ENCODE peak calls at places on chromosomes 12 and 14, in seven cellular contexts. V is choroid plexus epithelial cell, X is RWPE1, C is uterus, I is A549, K is GM23338, P is psoas muscle. G is an unnamed sample.

GRCh38 chr12:92259852-92260251 is 114.2 kb upstream of the BTG1 start:
- DNase-seq in V (peak), X (no peak), C (no peak), I (no peak), K (no peak), P (no peak), G (no peak)

GRCh38 chr12:131103614-131104463 is 150.1 kb downstream of the ADGRD1 start:
- DNase-seq in V (no peak), X (no peak), C (peak), I (no peak), K (no peak), P (peak), G (no peak)

GRCh38 chr14:85165091-85165490 is 364.9 kb upstream of the FLRT2 start:
- DNase-seq in V (peak), X (no peak), C (peak), I (peak), K (peak), P (no peak), G (no peak)

GRCh38 chr14:59275668-59276067 is 87.2 kb downstream of the DAAM1 start:
- DNase-seq in V (peak), X (peak), C (no peak), I (peak), K (no peak), P (no peak), G (no peak)

GRCh38 chr12:110048242-110049027 is at the start of gene C12orf76:
- DNase-seq in V (peak), X (peak), C (peak), I (peak), K (peak), P (peak), G (peak)

GRCh38 chr12:11543513-11544168 is 105.8 kb upstream of the ETV6 start:
- DNase-seq in V (no peak), X (no peak), C (no peak), I (no peak), K (no peak), P (no peak), G (no peak)

GRCh38 chr12:112711507-112711906 is 80.0 kb upstream of the RPH3A start:
- DNase-seq in V (no peak), X (no peak), C (no peak), I (no peak), K (no peak), P (no peak), G (no peak)

GRCh38 chr12:45343269-45344051 is 127.6 kb downstream of the ANO6 start:
- DNase-seq in V (peak), X (peak), C (no peak), I (no peak), K (no peak), P (no peak), G (no peak)

GRCh38 chr14:21086908-21087293 is 11.6 kb downstream of the ZNF219 start:
- DNase-seq in V (no peak), X (no peak), C (no peak), I (no peak), K (no peak), P (no peak), G (no peak)

GRCh38 chr12:28602760-28603638 is 412.7 kb downstream of the CCDC91 start:
- DNase-seq in V (peak), X (no peak), C (no peak), I (no peak), K (no peak), P (no peak), G (no peak)

GRCh38 chr14:103697601-103698379 is 17.5 kb downstream of the XRCC3 start:
- DNase-seq in V (no peak), X (no peak), C (no peak), I (no peak), K (no peak), P (peak), G (no peak)

GRCh38 chr12:108821407-108822397 is 35.7 kb downstream of the SSH1 start:
- DNase-seq in V (peak), X (no peak), C (no peak), I (no peak), K (no peak), P (no peak), G (peak)

GRCh38 chr12:127984386-127985055 is 282.4 kb upstream of the TMEM132C start:
- DNase-seq in V (peak), X (no peak), C (no peak), I (no peak), K (no peak), P (no peak), G (no peak)

GRCh38 chr12:108477055-108477880 is 37.8 kb upstream of the FICD start:
- DNase-seq in V (no peak), X (no peak), C (no peak), I (peak), K (no peak), P (no peak), G (no peak)

GRCh38 chr12:49344486-49345047 is 2.1 kb upstream of the DNAJC22 start:
- DNase-seq in V (no peak), X (no peak), C (no peak), I (no peak), K (peak), P (no peak), G (no peak)

GRCh38 chr14:64812412-64812811 is 67.3 kb downstream of the SPTB start:
- DNase-seq in V (no peak), X (peak), C (no peak), I (no peak), K (peak), P (peak), G (no peak)

GRCh38 chr14:87979689-87980088 is 13.3 kb downstream of the GALC start:
- DNase-seq in V (no peak), X (no peak), C (no peak), I (no peak), K (no peak), P (no peak), G (no peak)

GRCh38 chr14:71262466-71262865 is 355.2 kb downstream of the PCNX1 start:
- DNase-seq in V (peak), X (no peak), C (no peak), I (no peak), K (no peak), P (no peak), G (no peak)

GRCh38 chr12:108773798-108774788 is 42.8 kb upstream of the CORO1C start:
- DNase-seq in V (peak), X (peak), C (peak), I (peak), K (peak), P (peak), G (no peak)

GRCh38 chr12:21607701-21608100 is 3.1 kb upstream of the GYS2 start:
- DNase-seq in V (peak), X (no peak), C (no peak), I (peak), K (peak), P (no peak), G (no peak)

GRCh38 chr12:116280590-116281290 is 3.2 kb upstream of the MED13L start:
- DNase-seq in V (no peak), X (no peak), C (no peak), I (no peak), K (no peak), P (no peak), G (no peak)

GRCh38 chr12:105343836-105344235 is 13.3 kb downstream of the C12orf75 start:
- DNase-seq in V (no peak), X (no peak), C (no peak), I (no peak), K (no peak), P (no peak), G (no peak)

GRCh38 chr12:118981285-118982201 is at the start of gene SRRM4:
- DNase-seq in V (no peak), X (peak), C (no peak), I (no peak), K (peak), P (peak), G (no peak)

GRCh38 chr12:52946334-52946733 is 2.6 kb upstream of the KRT18 start:
- DNase-seq in V (peak), X (no peak), C (no peak), I (no peak), K (no peak), P (no peak), G (no peak)

GRCh38 chr12:32053881-32054624 is 52.6 kb upstream of the BICD1 start:
- DNase-seq in V (peak), X (no peak), C (no peak), I (peak), K (no peak), P (no peak), G (no peak)

GRCh38 chr12:96811083-96811482 is 96.0 kb upstream of the NEDD1 start:
- DNase-seq in V (peak), X (peak), C (no peak), I (peak), K (no peak), P (no peak), G (no peak)

GRCh38 chr14:63499701-63500250 is 43.4 kb downstream of the PPP2R5E start:
- DNase-seq in V (peak), X (no peak), C (no peak), I (no peak), K (no peak), P (no peak), G (no peak)

GRCh38 chr14:105247715-105248367 is 492 bp upstream of the BTBD6 start:
- DNase-seq in V (no peak), X (no peak), C (no peak), I (no peak), K (peak), P (no peak), G (no peak)

GRCh38 chr12:22858849-22859569 is 234.0 kb downstream of the ETNK1 start:
- DNase-seq in V (peak), X (no peak), C (no peak), I (no peak), K (no peak), P (no peak), G (no peak)

GRCh38 chr12:65630555-65630954 is 193.7 kb upstream of the HMGA2 start:
- DNase-seq in V (no peak), X (no peak), C (no peak), I (no peak), K (no peak), P (no peak), G (no peak)

GRCh38 chr12:7884687-7885086 is 12.0 kb upstream of the SLC2A14 start:
- DNase-seq in V (no peak), X (no peak), C (no peak), I (no peak), K (no peak), P (no peak), G (no peak)

GRCh38 chr12:54723653-54724256 is 75.6 kb upstream of the DCD start:
- DNase-seq in V (peak), X (no peak), C (no peak), I (peak), K (peak), P (no peak), G (no peak)

GRCh38 chr14:80164991-80165390 is 46.3 kb downstream of the DIO2 start:
- DNase-seq in V (peak), X (no peak), C (no peak), I (no peak), K (no peak), P (no peak), G (no peak)

DNA sequence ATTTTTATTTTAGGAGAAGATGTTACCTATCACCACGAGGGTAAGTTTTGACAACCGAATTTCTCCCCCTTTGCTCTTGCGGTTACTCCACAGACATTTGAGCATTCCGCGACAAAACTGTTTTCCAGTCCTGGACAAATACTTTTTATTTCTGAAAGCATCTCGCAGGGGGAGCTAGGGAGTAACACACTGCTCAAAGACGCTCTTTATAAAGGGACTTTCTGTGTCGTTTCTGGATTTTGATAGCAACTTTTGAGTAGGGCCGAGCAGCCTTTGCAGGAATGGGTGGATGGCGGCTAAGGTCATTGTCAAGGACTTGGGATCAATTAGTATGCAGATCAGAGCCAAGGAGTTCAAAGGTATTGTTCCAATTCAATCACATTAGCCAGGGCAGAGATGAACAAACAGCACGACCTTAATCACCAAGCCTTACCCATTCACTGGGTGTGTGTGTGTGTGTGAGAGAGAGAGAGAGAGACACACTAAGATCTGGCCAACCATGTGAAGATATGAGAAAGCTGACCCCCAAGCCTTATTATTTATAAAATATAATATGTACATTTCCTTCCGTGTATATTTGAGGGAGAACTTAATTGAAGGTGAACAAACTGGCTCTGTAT is 613.6 kb downstream of the VRK1 start:
- DNase-seq in V (no peak), X (no peak), C (no peak), I (no peak), K (peak), P (no peak), G (no peak)
- TF ChIP-seq CTCF in V (no peak), X (no peak), C (no peak), I (no peak), K (no peak), P (no peak), G (no peak)

DNA sequence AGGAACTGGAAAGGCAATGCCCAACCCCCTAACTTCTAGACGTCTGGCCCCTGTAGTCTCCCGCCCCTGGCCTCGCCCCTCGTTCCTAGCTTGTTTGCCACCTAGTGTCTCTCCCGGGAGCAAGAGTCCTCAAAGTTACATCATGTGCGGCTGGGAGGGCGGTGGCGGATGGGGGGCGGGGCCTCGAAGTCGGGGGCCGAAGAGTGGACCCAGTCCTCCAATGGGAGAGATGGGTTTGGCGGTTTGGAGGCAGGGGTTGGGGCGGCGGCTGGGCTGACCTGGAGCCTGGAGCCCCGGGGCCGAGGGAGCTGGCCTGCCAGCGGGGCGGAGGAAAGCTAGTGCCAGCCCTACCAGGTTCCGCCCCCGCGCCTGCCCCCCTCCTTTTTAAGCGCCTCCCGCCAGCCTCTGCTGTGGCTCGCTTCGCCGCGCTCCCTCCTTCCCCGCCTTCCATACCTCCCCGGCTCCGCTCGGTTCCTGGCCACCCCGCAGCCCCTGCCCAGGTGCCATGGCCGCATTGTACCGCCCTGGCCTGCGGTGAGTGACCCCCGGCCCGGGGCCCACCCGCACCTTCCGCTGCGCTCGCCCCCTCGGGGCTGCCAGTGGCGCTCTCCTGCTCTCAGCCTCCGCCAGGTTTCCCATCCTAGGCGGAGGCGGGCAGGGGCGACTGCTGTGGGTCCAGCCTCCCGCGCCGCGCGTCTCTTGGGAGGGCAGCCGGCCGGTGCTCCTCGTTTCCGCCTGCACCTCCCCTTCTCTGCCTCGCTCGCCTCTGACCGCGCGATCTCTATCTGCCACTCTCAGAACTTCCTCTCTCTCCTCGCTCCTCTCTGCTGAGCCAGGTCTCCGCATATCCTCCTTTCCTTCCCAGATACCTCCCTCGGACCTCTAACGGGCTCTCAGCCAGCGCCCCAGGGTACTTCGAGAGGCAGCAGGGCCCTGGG is at the start of gene PCK2:
- DNase-seq in V (peak), X (peak), C (peak), I (peak), K (peak), P (peak), G (peak)
- TF ChIP-seq CTCF in V (peak), X (no peak), C (no peak), I (no peak), K (no peak), P (no peak), G (no peak)

DNA sequence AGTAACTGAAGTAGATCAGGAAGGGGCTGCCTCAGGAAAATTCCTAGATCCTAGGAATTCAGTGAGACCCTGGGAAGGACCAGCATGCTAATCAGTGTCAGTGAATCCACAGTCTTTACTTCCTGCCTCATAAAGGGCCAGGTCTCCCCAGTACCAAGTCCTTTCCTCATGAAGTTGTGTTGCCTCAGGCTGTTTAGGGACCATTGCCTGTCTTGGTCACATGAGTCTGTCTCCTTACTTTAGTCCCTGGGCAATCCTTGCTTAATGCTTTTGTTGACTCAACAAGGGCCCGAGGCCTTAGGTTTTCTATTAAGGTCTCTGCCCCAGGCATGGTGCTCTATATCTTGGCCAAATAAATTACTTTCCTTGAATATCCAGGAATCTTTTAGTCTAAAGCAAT is 16.1 kb upstream of the ATF1 start:
- DNase-seq in V (no peak), X (no peak), C (no peak), I (no peak), K (peak), P (no peak), G (no peak)
- TF ChIP-seq CTCF in V (no peak), X (no peak), C (no peak), I (no peak), K (no peak), P (no peak), G (no peak)

DNA sequence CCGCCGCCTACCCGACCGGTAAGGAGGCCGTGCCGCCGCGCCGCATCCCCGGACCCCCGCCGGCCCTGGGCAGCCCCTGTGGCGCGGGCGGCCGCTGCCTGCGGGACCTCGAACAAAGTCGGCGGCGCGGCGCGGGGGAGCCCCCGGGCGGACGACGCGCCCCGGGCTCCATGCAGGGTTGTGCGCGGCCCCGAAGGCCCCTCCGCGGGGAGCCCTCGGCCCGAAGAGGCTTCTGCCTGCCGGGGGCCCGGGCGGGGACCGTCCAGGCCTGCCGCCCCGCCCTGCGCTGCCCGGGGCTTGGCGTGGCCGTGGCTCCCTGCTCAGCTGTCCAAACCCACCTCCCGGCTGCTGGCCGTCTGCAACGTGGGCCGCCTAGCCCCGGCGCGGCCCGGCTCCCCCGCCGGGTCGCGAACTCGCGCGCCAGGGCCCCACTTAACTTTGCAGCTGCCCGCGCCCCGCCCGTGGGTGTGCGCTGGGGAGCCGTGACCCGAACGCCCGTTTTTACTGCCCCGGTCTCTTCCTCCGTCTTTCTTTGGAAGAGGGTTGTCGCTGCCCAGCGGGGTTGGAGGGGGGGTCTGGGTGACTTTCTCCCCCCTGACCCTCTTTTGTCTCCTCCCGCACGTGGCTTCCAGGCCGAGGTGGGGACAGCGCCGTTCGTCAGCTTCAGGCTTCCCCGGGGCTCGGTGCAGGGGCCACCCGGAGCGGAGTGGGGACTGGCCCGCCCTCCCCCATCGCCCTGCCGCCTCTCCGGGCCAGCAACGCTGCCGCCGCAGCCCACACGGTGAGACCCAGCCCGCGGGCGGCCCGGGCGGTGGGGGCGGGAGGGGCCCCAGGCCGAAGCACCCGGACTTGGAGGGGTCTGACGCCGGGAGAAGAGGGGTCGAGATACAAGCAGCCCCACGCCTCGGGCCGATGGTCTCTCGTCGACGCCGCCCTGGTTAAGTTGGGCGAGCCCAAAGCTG is 901 bp downstream of the DYRK2 start:
- DNase-seq in V (no peak), X (peak), C (peak), I (no peak), K (peak), P (peak), G (peak)
- TF ChIP-seq CTCF in V (no peak), X (no peak), C (no peak), I (no peak), K (no peak), P (no peak), G (no peak)

DNA sequence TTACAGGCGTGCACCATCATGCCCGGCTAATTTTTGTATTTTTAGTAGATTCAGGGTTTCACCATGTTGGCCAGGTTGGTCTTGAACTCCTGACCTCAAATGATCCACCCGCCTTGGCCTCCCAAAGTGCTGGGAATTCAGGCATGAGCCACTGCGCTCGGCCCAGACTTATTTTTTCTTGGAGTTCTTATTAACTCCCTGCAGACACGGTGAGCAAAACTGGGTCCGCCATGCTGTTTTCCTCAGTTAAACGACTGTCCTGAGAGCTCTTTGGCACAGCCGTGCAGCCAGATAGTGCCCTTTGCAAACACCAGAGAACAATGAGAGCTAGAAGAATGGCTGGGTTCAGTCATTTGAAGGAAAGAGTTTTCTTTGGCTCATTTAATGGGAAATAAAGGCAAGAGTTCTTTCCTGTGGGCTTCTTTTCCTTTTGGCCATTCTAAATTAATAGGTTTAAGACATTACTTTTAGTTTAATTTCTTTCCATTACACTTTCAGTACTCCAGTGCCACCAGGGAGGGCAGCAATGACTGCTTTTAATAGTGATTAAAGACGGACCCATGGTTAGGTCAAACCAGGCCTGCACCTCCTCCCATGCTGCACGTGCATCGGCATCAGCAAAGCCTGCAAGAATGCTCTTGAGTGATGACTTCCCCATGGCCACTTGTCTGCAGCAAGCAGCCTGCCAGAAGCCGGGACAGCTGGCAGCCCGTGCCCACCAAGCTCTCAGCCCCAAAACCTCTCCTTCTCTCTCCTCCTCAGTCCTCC is 60.7 kb downstream of the VCPKMT start:
- DNase-seq in V (peak), X (no peak), C (no peak), I (no peak), K (peak), P (no peak), G (no peak)
- TF ChIP-seq CTCF in V (peak), X (no peak), C (no peak), I (no peak), K (no peak), P (no peak), G (no peak)

GRCh38 chr12:663293-663871 is at the start of gene NINJ2:
- DNase-seq in V (no peak), X (no peak), C (no peak), I (no peak), K (no peak), P (no peak), G (no peak)
- TF ChIP-seq CTCF in V (no peak), X (no peak), C (no peak), I (no peak), K (no peak), P (no peak), G (no peak)